ENCODE peak calls at places on chromosome 11, in seven cellular contexts. E, B, T, H, V, L and M are unnamed samples.

GRCh38 chr11:69950120-69950519 is 128.0 kb upstream of the ANO1 start:
- DNase-seq in E (no peak), B (peak), T (peak), H (no peak), V (no peak), L (no peak), M (peak)

GRCh38 chr11:9642894-9643293 is 21.0 kb upstream of the SWAP70 start:
- DNase-seq in E (no peak), B (no peak), T (no peak), H (no peak), V (no peak), L (no peak), M (no peak)

GRCh38 chr11:47524200-47524874 is 28.6 kb downstream of the CELF1 start:
- DNase-seq in E (peak), B (no peak), T (no peak), H (peak), V (no peak), L (peak), M (peak)

GRCh38 chr11:69861901-69862300 is 42.7 kb upstream of the FGF3 start:
- DNase-seq in E (no peak), B (no peak), T (no peak), H (no peak), V (no peak), L (no peak), M (no peak)

GRCh38 chr11:77379253-77379652 is 77.8 kb upstream of the GDPD4 start:
- DNase-seq in E (no peak), B (no peak), T (no peak), H (no peak), V (no peak), L (no peak), M (no peak)

GRCh38 chr11:102927624-102927990 is 27.9 kb downstream of the MMP13 start:
- DNase-seq in E (no peak), B (no peak), T (no peak), H (no peak), V (no peak), L (no peak), M (no peak)

GRCh38 chr11:124612567-124613245 is 1.5 kb downstream of the PANX3 start:
- DNase-seq in E (no peak), B (no peak), T (no peak), H (no peak), V (no peak), L (no peak), M (no peak)

GRCh38 chr11:78011301-78011700 is 11.8 kb downstream of the KCTD14 start:
- DNase-seq in E (no peak), B (no peak), T (no peak), H (no peak), V (no peak), L (no peak), M (no peak)

GRCh38 chr11:33912405-33913361 is 20.8 kb upstream of the LMO2 start:
- DNase-seq in E (no peak), B (peak), T (no peak), H (no peak), V (no peak), L (no peak), M (no peak)

GRCh38 chr11:134763030-134763388 is 351.0 kb upstream of the B3GAT1 start:
- DNase-seq in E (no peak), B (no peak), T (no peak), H (no peak), V (peak), L (no peak), M (peak)

GRCh38 chr11:3160252-3161031 is 4.7 kb downstream of the OSBPL5 start:
- DNase-seq in E (peak), B (no peak), T (peak), H (peak), V (peak), L (peak), M (peak)

GRCh38 chr11:6402561-6402981 is 12.3 kb downstream of the SMPD1 start:
- DNase-seq in E (no peak), B (peak), T (peak), H (no peak), V (no peak), L (no peak), M (no peak)

GRCh38 chr11:123006860-123007542 is 25.4 kb upstream of the BSX start:
- DNase-seq in E (no peak), B (no peak), T (no peak), H (no peak), V (no peak), L (no peak), M (no peak)

GRCh38 chr11:69292221-69292648 is 1.7 kb upstream of the MYEOV start:
- DNase-seq in E (no peak), B (no peak), T (peak), H (no peak), V (no peak), L (no peak), M (no peak)

GRCh38 chr11:431921-432320 is 9.9 kb downstream of the ANO9 start:
- DNase-seq in E (no peak), B (no peak), T (no peak), H (no peak), V (no peak), L (no peak), M (peak)

GRCh38 chr11:17613428-17613962 is 66.4 kb downstream of the OTOG start:
- DNase-seq in E (no peak), B (no peak), T (no peak), H (no peak), V (peak), L (no peak), M (no peak)

GRCh38 chr11:114321621-114322257 is 25.5 kb downstream of the NNMT start:
- DNase-seq in E (no peak), B (no peak), T (no peak), H (no peak), V (peak), L (no peak), M (no peak)

GRCh38 chr11:123241874-123242538 is 47.0 kb upstream of the CLMP start:
- DNase-seq in E (no peak), B (no peak), T (no peak), H (no peak), V (no peak), L (no peak), M (no peak)

GRCh38 chr11:117259417-117259816 is 26.9 kb downstream of the RNF214 start:
- DNase-seq in E (no peak), B (no peak), T (no peak), H (no peak), V (no peak), L (no peak), M (no peak)

GRCh38 chr11:108117746-108118371 is 3.5 kb upstream of the ACAT1 start:
- DNase-seq in E (no peak), B (no peak), T (no peak), H (no peak), V (no peak), L (no peak), M (peak)

GRCh38 chr11:58905716-58906547 is 33.4 kb upstream of the GLYATL1 start:
- DNase-seq in E (peak), B (no peak), T (peak), H (peak), V (peak), L (no peak), M (peak)

GRCh38 chr11:65642014-65642671 is 4.2 kb downstream of the SIPA1 start:
- DNase-seq in E (no peak), B (no peak), T (no peak), H (no peak), V (no peak), L (no peak), M (no peak)

GRCh38 chr11:20093775-20094174 is 66.5 kb downstream of the DBX1 start:
- DNase-seq in E (no peak), B (no peak), T (no peak), H (no peak), V (no peak), L (no peak), M (no peak)

GRCh38 chr11:117180661-117181585 is 2.4 kb downstream of the SIDT2 start:
- DNase-seq in E (peak), B (peak), T (peak), H (peak), V (no peak), L (peak), M (peak)

GRCh38 chr11:70558651-70559050 is 160.3 kb downstream of the CTTN start:
- DNase-seq in E (no peak), B (no peak), T (no peak), H (no peak), V (no peak), L (no peak), M (no peak)

GRCh38 chr11:116386118-116386699 is 386.6 kb downstream of the BUD13 start:
- DNase-seq in E (no peak), B (no peak), T (no peak), H (no peak), V (no peak), L (no peak), M (no peak)

GRCh38 chr11:106668147-106668546 is 350.1 kb downstream of the GUCY1A2 start:
- DNase-seq in E (no peak), B (no peak), T (no peak), H (no peak), V (no peak), L (no peak), M (no peak)

GRCh38 chr11:63554901-63555218 is 8.3 kb downstream of the PLAAT2 start:
- DNase-seq in E (no peak), B (no peak), T (no peak), H (no peak), V (no peak), L (no peak), M (no peak)

GRCh38 chr11:15824060-15824459 is 532.3 kb downstream of the SOX6 start:
- DNase-seq in E (no peak), B (no peak), T (no peak), H (no peak), V (no peak), L (no peak), M (no peak)

GRCh38 chr11:75763846-75764245 is 4.7 kb upstream of the DGAT2 start:
- DNase-seq in E (no peak), B (no peak), T (no peak), H (no peak), V (no peak), L (no peak), M (no peak)

GRCh38 chr11:117045196-117045595 is 53.0 kb downstream of the SIK3 start:
- DNase-seq in E (no peak), B (no peak), T (peak), H (no peak), V (no peak), L (no peak), M (no peak)

GRCh38 chr11:43927070-43927469 is 15.4 kb upstream of the C11orf96 start:
- DNase-seq in E (no peak), B (no peak), T (no peak), H (no peak), V (no peak), L (no peak), M (no peak)

GRCh38 chr11:45037425-45038005 is 86.8 kb upstream of the TP53I11 start:
- DNase-seq in E (no peak), B (no peak), T (no peak), H (no peak), V (no peak), L (no peak), M (no peak)

GRCh38 chr11:112310414-112310813 is 49.8 kb upstream of the PLET1 start:
- DNase-seq in E (no peak), B (no peak), T (no peak), H (no peak), V (peak), L (no peak), M (no peak)
- TF ChIP-seq POLR2AphosphoS5 in E (no peak), B (no peak), T (no peak), H (no peak), V (no peak), L (no peak), M (no peak)

GRCh38 chr11:97290444-97291041 is 900.7 kb downstream of the JRKL start:
- DNase-seq in E (no peak), B (no peak), T (no peak), H (no peak), V (no peak), L (no peak), M (no peak)
- TF ChIP-seq POLR2AphosphoS5 in E (no peak), B (no peak), T (no peak), H (no peak), V (no peak), L (no peak), M (no peak)

DNA sequence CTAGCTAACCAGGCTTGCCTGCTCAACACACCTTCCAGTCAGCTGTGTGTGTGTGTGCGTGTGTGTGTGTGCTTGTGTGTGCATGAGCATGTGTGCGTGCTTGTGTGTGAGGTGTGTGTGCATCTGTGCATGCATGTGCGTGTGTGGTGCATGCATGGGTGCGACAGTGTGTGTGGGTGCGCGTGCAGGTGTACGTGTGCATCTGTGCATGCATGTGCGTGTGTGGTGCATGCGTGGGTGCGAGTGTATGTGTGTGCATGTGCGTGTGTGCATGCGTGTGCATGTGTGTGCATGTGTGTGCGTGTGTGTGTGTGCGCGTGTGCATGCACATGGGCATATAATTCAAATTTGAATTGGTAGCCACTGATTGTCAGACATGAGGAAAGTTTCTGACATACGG is 10.5 kb upstream of the TP53AIP1 start:
- DNase-seq in E (no peak), B (no peak), T (no peak), H (no peak), V (no peak), L (no peak), M (no peak)
- TF ChIP-seq POLR2AphosphoS5 in E (no peak), B (no peak), T (no peak), H (no peak), V (no peak), L (no peak), M (no peak)

GRCh38 chr11:92658733-92659132 is 310.7 kb upstream of the MTNR1B start:
- DNase-seq in E (no peak), B (no peak), T (no peak), H (no peak), V (no peak), L (no peak), M (no peak)

GRCh38 chr11:92663539-92663938 is 305.9 kb upstream of the MTNR1B start:
- DNase-seq in E (no peak), B (no peak), T (no peak), H (no peak), V (no peak), L (no peak), M (no peak)

GRCh38 chr11:92657226-92657625 is 312.2 kb upstream of the MTNR1B start:
- DNase-seq in E (no peak), B (no peak), T (no peak), H (no peak), V (peak), L (no peak), M (no peak)

GRCh38 chr11:92667446-92668165 is 301.8 kb upstream of the MTNR1B start:
- DNase-seq in E (no peak), B (no peak), T (no peak), H (no peak), V (peak), L (no peak), M (no peak)

GRCh38 chr11:92662580-92662979 is 306.9 kb upstream of the MTNR1B start:
- DNase-seq in E (no peak), B (no peak), T (no peak), H (no peak), V (peak), L (no peak), M (no peak)
- TF ChIP-seq POLR2AphosphoS5 in E (no peak), B (no peak), T (no peak), H (no peak), V (no peak), L (no peak), M (no peak)

GRCh38 chr11:61049854-61050253 is 52.4 kb upstream of the CD5 start:
- DNase-seq in E (no peak), B (no peak), T (no peak), H (no peak), V (no peak), L (no peak), M (no peak)
- TF ChIP-seq POLR2AphosphoS5 in E (no peak), B (no peak), T (no peak), H (no peak), V (no peak), L (no peak), M (no peak)

DNA sequence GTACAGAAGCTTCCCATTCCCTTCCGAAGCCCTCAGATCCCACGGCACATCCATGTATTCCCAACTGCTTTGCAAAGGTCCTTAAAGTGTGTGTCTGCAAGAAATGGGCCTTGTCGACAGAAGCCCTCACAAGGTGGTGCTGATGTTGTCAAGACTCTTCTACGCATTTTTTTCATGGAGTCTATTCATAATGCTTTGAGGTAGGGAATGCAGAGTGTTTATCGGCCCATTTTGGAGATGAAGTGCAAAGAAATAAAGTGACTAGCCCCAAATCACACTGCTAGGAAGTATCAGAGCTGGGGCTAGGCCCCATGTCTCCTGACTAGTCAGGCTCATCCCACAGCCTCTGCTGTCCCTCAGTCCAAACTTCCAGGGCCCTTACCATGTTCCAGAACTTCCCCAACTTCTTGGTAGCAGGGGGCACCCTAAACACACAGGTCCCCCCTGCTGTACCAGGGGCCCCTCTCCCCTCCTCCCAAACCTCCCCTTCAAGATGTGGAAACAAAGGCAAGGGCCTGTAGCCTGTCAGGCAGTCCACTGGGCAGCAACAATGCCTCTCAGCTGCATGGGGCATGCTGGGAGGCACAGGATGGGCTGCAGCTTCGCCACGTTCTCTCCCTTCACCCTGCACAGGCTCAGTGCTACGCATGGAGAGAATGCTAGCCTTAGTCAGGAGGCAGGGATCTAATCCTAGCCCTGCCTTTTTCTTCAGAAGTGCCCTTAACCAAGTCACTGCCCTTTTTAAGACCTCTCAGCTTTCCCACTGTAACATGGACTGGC is 7.8 kb downstream of the IL18BP start:
- DNase-seq in E (no peak), B (no peak), T (no peak), H (no peak), V (no peak), L (peak), M (no peak)
- TF ChIP-seq POLR2AphosphoS5 in E (no peak), B (no peak), T (no peak), H (no peak), V (no peak), L (no peak), M (no peak)

GRCh38 chr11:11929920-11930319 is 78.5 kb downstream of the DKK3 start:
- DNase-seq in E (no peak), B (no peak), T (no peak), H (no peak), V (no peak), L (no peak), M (no peak)

GRCh38 chr11:11937433-11937832 is 71.0 kb downstream of the DKK3 start:
- DNase-seq in E (no peak), B (no peak), T (no peak), H (no peak), V (no peak), L (no peak), M (no peak)

DNA sequence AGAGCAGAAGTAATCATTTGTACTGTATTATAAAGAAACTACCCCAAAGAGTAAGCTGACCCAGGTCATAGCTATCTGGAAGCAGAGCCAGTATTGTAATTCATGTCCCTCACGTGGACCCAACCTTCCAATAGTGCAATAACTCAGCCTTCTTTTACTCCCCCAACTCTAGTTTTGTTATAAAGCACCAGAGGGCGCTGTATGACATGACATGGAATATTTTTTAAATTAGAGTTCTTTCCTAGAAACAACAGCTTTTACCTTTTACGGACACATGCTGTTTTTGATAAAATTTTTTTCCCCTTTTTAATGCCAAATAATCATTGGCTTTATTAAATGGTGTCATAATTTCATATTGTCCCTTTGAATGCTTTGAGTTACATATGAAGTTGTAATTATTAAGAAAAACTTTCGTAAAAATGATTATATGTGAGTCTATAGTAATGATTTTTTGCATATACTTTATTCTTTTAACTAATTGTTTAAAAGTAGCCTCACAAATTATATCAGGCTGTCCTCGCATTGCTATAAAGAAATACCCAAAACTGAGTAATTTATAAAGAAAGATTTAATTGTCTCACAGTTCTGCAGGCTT is 76.9 kb downstream of the DKK3 start:
- DNase-seq in E (peak), B (no peak), T (no peak), H (no peak), V (no peak), L (no peak), M (peak)
- TF ChIP-seq POLR2AphosphoS5 in E (peak), B (no peak), T (no peak), H (no peak), V (no peak), L (no peak), M (no peak)

GRCh38 chr11:83835423-83835822 is 549.3 kb upstream of the CCDC90B start:
- DNase-seq in E (no peak), B (no peak), T (no peak), H (no peak), V (no peak), L (no peak), M (no peak)
- TF ChIP-seq POLR2AphosphoS5 in E (no peak), B (no peak), T (no peak), H (no peak), V (no peak), L (no peak), M (no peak)